ENCODE peak calls at places on chromosomes 7 and 10, in ten cellular contexts. B, Z, U, F, I, K, M, Y, V and N are unnamed samples.

GRCh38 chr10:77541247-77541646 is 96.4 kb downstream of the KCNMA1 start:
- DNase-seq in U (no peak), B (no peak), F (no peak), Y (no peak), K (no peak), M (no peak), Z (no peak), V (no peak), I (no peak), N (no peak)

GRCh38 chr7:32042900-32043299 is 27.3 kb downstream of the PDE1C start:
- DNase-seq in I (no peak), F (no peak), Z (no peak), K (no peak), M (no peak), U (no peak), Y (no peak), B (no peak), V (no peak), N (no peak)

GRCh38 chr7:142797342-142797798 is 26.6 kb downstream of the PRSS2 start:
- DNase-seq in K (no peak), U (no peak), Y (no peak), V (no peak), B (no peak), I (no peak), F (no peak), Z (no peak), M (no peak), N (no peak)

GRCh38 chr7:129401228-129401967 is 32.8 kb upstream of the STRIP2 start:
- DNase-seq in M (no peak), K (no peak), U (no peak), F (no peak), B (no peak), Z (peak), V (no peak), I (no peak), Y (peak), N (no peak)

GRCh38 chr10:72323108-72323932 is 31.4 kb downstream of the DNAJB12 start:
- DNase-seq in M (no peak), U (no peak), B (no peak), Y (no peak), I (no peak), F (no peak), V (no peak), Z (no peak), K (no peak), N (no peak)

GRCh38 chr10:48839809-48840679 is 99.6 kb downstream of the LRRC18 start:
- DNase-seq in B (no peak), U (no peak), Y (no peak), K (peak), M (no peak), Z (no peak), F (no peak), I (no peak), V (no peak), N (no peak)

GRCh38 chr7:70408477-70408876 is 723.5 kb upstream of the GALNT17 start:
- DNase-seq in K (no peak), F (no peak), Y (no peak), I (no peak), Z (no peak), U (no peak), V (no peak), M (no peak), B (no peak), N (no peak)

GRCh38 chr10:122446668-122447410 is 7.6 kb upstream of the ARMS2 start:
- DNase-seq in I (no peak), Z (no peak), U (no peak), Y (peak), M (no peak), F (no peak), B (no peak), K (no peak), V (peak), N (no peak)

GRCh38 chr7:102897211-102897621 is 15.6 kb upstream of the LRRC17 start:
- DNase-seq in Y (no peak), B (no peak), Z (no peak), I (no peak), V (no peak), F (no peak), K (no peak), U (no peak), M (no peak), N (no peak)

GRCh38 chr7:135383525-135383924 is 126.4 kb downstream of the CNOT4 start:
- DNase-seq in Y (no peak), M (no peak), F (no peak), I (no peak), U (no peak), K (no peak), Z (no peak), B (no peak), V (no peak), N (no peak)

GRCh38 chr10:49556723-49557122 is 17.8 kb upstream of the ERCC6 start:
- DNase-seq in B (no peak), F (no peak), U (no peak), Z (no peak), K (no peak), I (no peak), M (peak), Y (no peak), V (no peak), N (no peak)

GRCh38 chr10:131427901-131428300 is 116.4 kb upstream of the TCERG1L start:
- DNase-seq in U (no peak), B (no peak), K (no peak), M (no peak), Z (no peak), Y (no peak), V (no peak), I (no peak), F (no peak), N (no peak)

GRCh38 chr10:119138341-119139306 is 26.9 kb downstream of the SFXN4 start:
- DNase-seq in K (no peak), B (no peak), Z (no peak), U (no peak), F (no peak), I (no peak), M (no peak), Y (no peak), V (no peak), N (no peak)

GRCh38 chr7:129014501-129015101 is 40.3 kb downstream of the TNPO3 start:
- DNase-seq in K (no peak), F (no peak), M (no peak), B (no peak), I (no peak), Z (no peak), V (no peak), U (no peak), Y (no peak), N (no peak)

GRCh38 chr10:99977916-99978315 is 31.8 kb downstream of the DNMBP start:
- DNase-seq in V (no peak), F (no peak), Y (no peak), U (no peak), Z (no peak), M (no peak), B (no peak), I (no peak), K (no peak), N (no peak)

GRCh38 chr7:14924398-14924797 is 21.8 kb upstream of the DGKB start:
- DNase-seq in Y (peak), K (no peak), I (no peak), M (no peak), Z (peak), V (no peak), F (no peak), B (no peak), U (no peak), N (no peak)

GRCh38 chr7:132242192-132242812 is 334.0 kb downstream of the PLXNA4 start:
- DNase-seq in Y (no peak), U (no peak), F (no peak), Z (no peak), I (no peak), M (no peak), K (no peak), B (no peak), V (no peak), N (no peak)

GRCh38 chr10:30893208-30893607 is 138.5 kb downstream of the ZNF438 start:
- DNase-seq in I (no peak), B (no peak), U (no peak), V (no peak), Z (no peak), M (peak), K (no peak), Y (no peak), F (no peak), N (no peak)

GRCh38 chr10:51832652-51833383 is 133.4 kb upstream of the CSTF2T start:
- DNase-seq in I (no peak), Y (peak), Z (peak), K (no peak), V (no peak), M (peak), U (peak), F (no peak), B (no peak), N (no peak)

GRCh38 chr7:137962875-137963507 is 38.9 kb downstream of the CREB3L2 start:
- DNase-seq in Y (no peak), F (no peak), I (no peak), U (no peak), Z (no peak), M (no peak), B (no peak), K (no peak), V (peak), N (no peak)

GRCh38 chr7:28640026-28640425 is 227.7 kb downstream of the CREB5 start:
- DNase-seq in Y (no peak), V (no peak), I (no peak), F (no peak), Z (no peak), M (no peak), B (no peak), K (no peak), U (no peak), N (no peak)

GRCh38 chr7:2195403-2196246 is 37.1 kb downstream of the MAD1L1 start:
- DNase-seq in I (no peak), U (peak), M (no peak), F (no peak), Y (no peak), Z (no peak), B (no peak), K (no peak), V (peak), N (no peak)

GRCh38 chr7:77912293-77912692 is 113.7 kb downstream of the PHTF2 start:
- DNase-seq in V (no peak), B (no peak), Z (no peak), M (no peak), K (no peak), U (no peak), Y (no peak), F (no peak), I (no peak), N (no peak)

GRCh38 chr7:159136846-159137245 is 7.8 kb downstream of the VIPR2 start:
- DNase-seq in V (no peak), I (no peak), Y (no peak), B (no peak), Z (no peak), F (no peak), K (no peak), M (no peak), U (no peak), N (peak)

GRCh38 chr10:123928427-123928826 is 36.8 kb upstream of the CPXM2 start:
- DNase-seq in B (no peak), M (no peak), I (no peak), U (no peak), F (no peak), Z (no peak), Y (no peak), K (no peak), V (no peak), N (no peak)

GRCh38 chr7:725223-726005 is 1.1 kb upstream of the DNAAF5 start:
- DNase-seq in K (no peak), I (no peak), F (no peak), U (no peak), V (no peak), Z (no peak), B (no peak), Y (no peak), M (peak), N (no peak)

GRCh38 chr10:21507066-21507669 is 18.3 kb downstream of the SKIDA1 start:
- DNase-seq in I (no peak), V (no peak), F (no peak), B (no peak), Y (no peak), K (peak), Z (no peak), U (no peak), M (no peak), N (no peak)

GRCh38 chr7:20958474-20958873 is 171.8 kb upstream of the SP8 start:
- DNase-seq in V (no peak), Z (no peak), U (no peak), Y (no peak), M (no peak), I (no peak), F (no peak), B (no peak), K (no peak), N (no peak)

GRCh38 chr7:20364815-20365214 is 34.1 kb downstream of the ITGB8 start:
- DNase-seq in B (no peak), K (no peak), Y (no peak), V (no peak), I (no peak), Z (no peak), F (no peak), U (no peak), M (no peak), N (no peak)

GRCh38 chr10:90964781-90965462 is 44.0 kb upstream of the ANKRD1 start:
- DNase-seq in F (no peak), B (no peak), V (no peak), K (no peak), Y (no peak), I (no peak), Z (peak), M (no peak), U (no peak), N (no peak)